ENCODE peak calls at places on chromosomes 6 and 20, in five cellular contexts. One of them, this sample, is unnamed.

GRCh38 chr20:44295995-44296394 is 15.0 kb downstream of the FITM2 start:
- DNase-seq in neuronal stem cell: no peak
- DNase-seq in lower leg skin: no peak
- DNase-seq in CD8-positive, alpha-beta memory T cell: no peak
- DNase-seq in GM06990: no peak
- DNase-seq in this sample: no peak

GRCh38 chr20:9557411-9557810 is 43.0 kb downstream of the LAMP5 start:
- DNase-seq in CD8-positive, alpha-beta memory T cell: no peak
- DNase-seq in GM06990: no peak
- DNase-seq in lower leg skin: no peak
- DNase-seq in neuronal stem cell: no peak
- DNase-seq in this sample: no peak

GRCh38 chr6:24680582-24680981 is 13.7 kb downstream of the ACOT13 start:
- DNase-seq in CD8-positive, alpha-beta memory T cell: no peak
- DNase-seq in neuronal stem cell: no peak
- DNase-seq in GM06990: no peak
- DNase-seq in lower leg skin: no peak
- DNase-seq in this sample: no peak

GRCh38 chr6:142728910-142729481 is 216.0 kb downstream of the HIVEP2 start:
- DNase-seq in lower leg skin: no peak
- DNase-seq in neuronal stem cell: no peak
- DNase-seq in GM06990: no peak
- DNase-seq in CD8-positive, alpha-beta memory T cell: no peak
- DNase-seq in this sample: peak

GRCh38 chr6:28769626-28770402 is 154.0 kb downstream of the TRIM27 start:
- DNase-seq in lower leg skin: no peak
- DNase-seq in CD8-positive, alpha-beta memory T cell: no peak
- DNase-seq in neuronal stem cell: no peak
- DNase-seq in GM06990: no peak
- DNase-seq in this sample: peak

GRCh38 chr6:21933351-21933750 is 339.8 kb downstream of the SOX4 start:
- DNase-seq in CD8-positive, alpha-beta memory T cell: no peak
- DNase-seq in GM06990: no peak
- DNase-seq in lower leg skin: no peak
- DNase-seq in neuronal stem cell: no peak
- DNase-seq in this sample: no peak

GRCh38 chr6:33073431-33073871 is at the start of gene HLA-DPA1:
- DNase-seq in neuronal stem cell: no peak
- DNase-seq in CD8-positive, alpha-beta memory T cell: peak
- DNase-seq in GM06990: peak
- DNase-seq in lower leg skin: no peak
- DNase-seq in this sample: peak

GRCh38 chr6:169792306-169793015 is 41.0 kb downstream of the ERMARD start:
- DNase-seq in neuronal stem cell: no peak
- DNase-seq in lower leg skin: peak
- DNase-seq in GM06990: no peak
- DNase-seq in CD8-positive, alpha-beta memory T cell: no peak
- DNase-seq in this sample: no peak

GRCh38 chr6:87407531-87407895 is 259 bp upstream of the CFAP206 start:
- DNase-seq in lower leg skin: no peak
- DNase-seq in GM06990: no peak
- DNase-seq in CD8-positive, alpha-beta memory T cell: no peak
- DNase-seq in neuronal stem cell: no peak
- DNase-seq in this sample: peak

GRCh38 chr20:9068896-9069663 is at the start of gene PLCB4:
- DNase-seq in CD8-positive, alpha-beta memory T cell: no peak
- DNase-seq in GM06990: no peak
- DNase-seq in lower leg skin: peak
- DNase-seq in neuronal stem cell: peak
- DNase-seq in this sample: peak

DNA sequence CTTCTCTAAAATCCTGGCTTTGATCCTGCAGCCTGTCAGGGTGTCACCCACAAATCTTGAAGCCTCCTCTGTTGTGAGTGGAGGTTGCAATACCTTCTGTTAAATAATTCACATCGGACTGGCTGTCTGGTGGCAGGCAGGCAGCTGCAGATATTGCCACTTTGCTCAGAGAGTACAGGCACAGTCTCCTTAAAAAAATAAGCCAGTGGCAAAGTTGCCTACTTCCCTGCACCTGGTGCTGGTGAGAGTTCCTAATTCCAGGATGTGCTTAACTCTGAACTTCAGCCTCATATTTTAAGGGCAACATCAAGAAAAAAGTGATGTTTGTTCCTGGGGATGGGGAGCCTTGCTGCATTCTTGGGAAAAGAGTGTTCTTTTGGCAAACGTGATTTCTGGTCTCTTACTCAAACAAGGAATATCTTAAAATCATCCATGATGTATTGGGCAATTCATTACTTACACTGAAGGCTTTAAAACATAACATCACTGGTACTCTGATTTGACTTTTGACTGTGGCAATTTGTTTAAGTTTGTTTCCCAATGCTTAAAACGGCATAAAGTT is 179.7 kb downstream of the FOXA2 start:
- DNase-seq in neuronal stem cell: no peak
- DNase-seq in lower leg skin: no peak
- DNase-seq in GM06990: no peak
- DNase-seq in CD8-positive, alpha-beta memory T cell: no peak
- DNase-seq in this sample: peak
- H3K4me3 ChIP-seq in neuronal stem cell: no peak
- H3K4me3 ChIP-seq in lower leg skin: no peak
- H3K4me3 ChIP-seq in GM06990: no peak
- H3K4me3 ChIP-seq in CD8-positive, alpha-beta memory T cell: no peak
- H3K4me3 ChIP-seq in this sample: no peak

GRCh38 chr6:37258716-37259115 is 772 bp upstream of the TMEM217 start:
- DNase-seq in CD8-positive, alpha-beta memory T cell: no peak
- DNase-seq in neuronal stem cell: no peak
- DNase-seq in GM06990: no peak
- DNase-seq in lower leg skin: no peak
- DNase-seq in this sample: no peak
- H3K4me3 ChIP-seq in CD8-positive, alpha-beta memory T cell: peak
- H3K4me3 ChIP-seq in neuronal stem cell: peak
- H3K4me3 ChIP-seq in GM06990: peak
- H3K4me3 ChIP-seq in lower leg skin: no peak
- H3K4me3 ChIP-seq in this sample: peak

GRCh38 chr6:52662031-52662430 is 8.9 kb upstream of the TMEM14A start:
- DNase-seq in lower leg skin: no peak
- DNase-seq in neuronal stem cell: no peak
- DNase-seq in CD8-positive, alpha-beta memory T cell: no peak
- DNase-seq in GM06990: no peak
- DNase-seq in this sample: no peak

GRCh38 chr6:52663935-52664184 is 7.1 kb upstream of the TMEM14A start:
- DNase-seq in GM06990: no peak
- DNase-seq in neuronal stem cell: no peak
- DNase-seq in lower leg skin: no peak
- DNase-seq in CD8-positive, alpha-beta memory T cell: no peak
- DNase-seq in this sample: no peak

GRCh38 chr6:52664185-52664990 is 6.5 kb upstream of the TMEM14A start:
- DNase-seq in CD8-positive, alpha-beta memory T cell: peak
- DNase-seq in neuronal stem cell: peak
- DNase-seq in GM06990: peak
- DNase-seq in lower leg skin: peak
- DNase-seq in this sample: peak

GRCh38 chr6:52661551-52661950 is 9.4 kb upstream of the TMEM14A start:
- DNase-seq in GM06990: no peak
- DNase-seq in CD8-positive, alpha-beta memory T cell: no peak
- DNase-seq in neuronal stem cell: no peak
- DNase-seq in lower leg skin: no peak
- DNase-seq in this sample: no peak

GRCh38 chr6:52663120-52663934 is 7.6 kb upstream of the TMEM14A start:
- DNase-seq in neuronal stem cell: peak
- DNase-seq in CD8-positive, alpha-beta memory T cell: peak
- DNase-seq in GM06990: peak
- DNase-seq in lower leg skin: no peak
- DNase-seq in this sample: peak
- H3K4me3 ChIP-seq in neuronal stem cell: peak
- H3K4me3 ChIP-seq in CD8-positive, alpha-beta memory T cell: peak
- H3K4me3 ChIP-seq in GM06990: peak
- H3K4me3 ChIP-seq in lower leg skin: no peak
- H3K4me3 ChIP-seq in this sample: peak

GRCh38 chr6:35511980-35512379 is 716 bp downstream of the TULP1 start:
- DNase-seq in lower leg skin: no peak
- DNase-seq in neuronal stem cell: no peak
- DNase-seq in CD8-positive, alpha-beta memory T cell: no peak
- DNase-seq in GM06990: no peak
- DNase-seq in this sample: no peak
- H3K4me3 ChIP-seq in lower leg skin: no peak
- H3K4me3 ChIP-seq in neuronal stem cell: no peak
- H3K4me3 ChIP-seq in CD8-positive, alpha-beta memory T cell: no peak
- H3K4me3 ChIP-seq in GM06990: no peak
- H3K4me3 ChIP-seq in this sample: no peak

GRCh38 chr6:134173007-134173690 is 120.7 kb upstream of the SLC2A12 start:
- DNase-seq in lower leg skin: no peak
- DNase-seq in neuronal stem cell: no peak
- DNase-seq in CD8-positive, alpha-beta memory T cell: no peak
- DNase-seq in GM06990: no peak
- DNase-seq in this sample: peak
- H3K4me3 ChIP-seq in lower leg skin: peak
- H3K4me3 ChIP-seq in neuronal stem cell: no peak
- H3K4me3 ChIP-seq in CD8-positive, alpha-beta memory T cell: peak
- H3K4me3 ChIP-seq in GM06990: peak
- H3K4me3 ChIP-seq in this sample: peak

This sample was measured in fibroblast of pulmonary artery.